ENCODE peak calls at places on chromosomes 6 and 20, in ten cellular contexts. C is GM12892; K is midbrain; P is effector CD4-positive, alpha-beta T cell; N is CD4-positive, alpha-beta T cell; G is HEK293T; D is stimulated activated CD8-positive, alpha-beta memory T cell treated with anti-CD3 and anti-CD28 coated beads, Interleukin-7, amount 100 ng/mL, for 4 hours; O is immature natural killer cell; X is adrenal gland; H is GM04503. V is an unnamed sample.

GRCh38 chr20:64153861-64154589 is 10.2 kb upstream of the MYT1 start:
- DNase-seq in P (no peak), C (no peak), G (no peak), D (no peak), H (no peak), X (no peak), O (no peak), N (no peak), K (no peak), V (no peak)

GRCh38 chr6:40788661-40789111 is 201.5 kb upstream of the LRFN2 start:
- DNase-seq in N (peak), X (peak), D (no peak), P (no peak), O (peak), H (no peak), G (no peak), C (no peak), K (no peak), V (no peak)

GRCh38 chr20:3068986-3069900 is 2.2 kb upstream of the OXT start:
- DNase-seq in C (no peak), H (no peak), P (no peak), G (no peak), N (peak), D (no peak), X (peak), O (no peak), K (no peak), V (no peak)

GRCh38 chr20:35947489-35947888 is 6.8 kb downstream of the SCAND1 start:
- DNase-seq in P (no peak), C (no peak), K (no peak), G (peak), N (peak), O (peak), H (no peak), D (no peak), X (no peak), V (peak)

GRCh38 chr6:2805031-2805430 is 36.6 kb downstream of the SERPINB1 start:
- DNase-seq in D (no peak), P (no peak), H (no peak), C (no peak), N (no peak), O (no peak), K (no peak), G (no peak), X (no peak), V (no peak)

GRCh38 chr20:63457737-63458136 is 14.7 kb downstream of the KCNQ2 start:
- DNase-seq in K (peak), O (no peak), H (no peak), N (no peak), X (peak), G (no peak), D (no peak), P (no peak), C (no peak), V (peak)

GRCh38 chr6:165659945-165660862 is 2.8 kb downstream of the PDE10A start:
- DNase-seq in P (no peak), O (no peak), K (no peak), N (no peak), X (no peak), D (no peak), H (no peak), G (no peak), C (no peak), V (no peak)

GRCh38 chr20:34515484-34516037 is 661 bp upstream of the DYNLRB1 start:
- DNase-seq in O (peak), G (peak), N (peak), K (no peak), H (no peak), X (peak), P (peak), C (peak), D (peak), V (peak)

GRCh38 chr6:41455818-41456217 is 90.4 kb upstream of the FOXP4 start:
- DNase-seq in X (no peak), H (no peak), N (no peak), G (no peak), D (no peak), C (no peak), K (no peak), P (no peak), O (no peak), V (no peak)

GRCh38 chr6:40413231-40413755 is 173.9 kb downstream of the LRFN2 start:
- DNase-seq in D (no peak), N (no peak), X (peak), K (no peak), P (no peak), G (no peak), H (no peak), C (no peak), O (no peak), V (no peak)

GRCh38 chr6:147684906-147685305 is 176.4 kb downstream of the SAMD5 start:
- DNase-seq in X (no peak), H (no peak), D (no peak), N (no peak), G (no peak), O (no peak), P (no peak), K (no peak), C (no peak), V (no peak)

GRCh38 chr6:28544211-28544610 is 18.5 kb downstream of the GPX5 start:
- DNase-seq in O (no peak), C (no peak), G (no peak), K (no peak), P (no peak), D (no peak), N (no peak), X (no peak), H (no peak), V (no peak)

GRCh38 chr6:137277971-137278602 is 58.9 kb upstream of the IFNGR1 start:
- DNase-seq in H (peak), O (no peak), P (no peak), G (peak), C (no peak), X (no peak), D (no peak), K (no peak), N (no peak), V (peak)

GRCh38 chr6:88238065-88238464 is 71.9 kb upstream of the CNR1 start:
- DNase-seq in D (no peak), K (no peak), X (no peak), C (peak), H (no peak), O (peak), G (peak), N (no peak), P (no peak), V (no peak)

GRCh38 chr6:122144229-122144628 is 255.2 kb upstream of the HSF2 start:
- DNase-seq in H (no peak), C (no peak), O (no peak), G (no peak), K (peak), P (no peak), N (no peak), D (no peak), X (no peak), V (no peak)

GRCh38 chr6:111788779-111789276 is 84.4 kb downstream of the FYN start:
- DNase-seq in X (no peak), P (no peak), D (no peak), C (no peak), K (no peak), G (no peak), H (no peak), N (no peak), O (no peak), V (no peak)

GRCh38 chr6:47407295-47408281 is 70.0 kb upstream of the CD2AP start:
- DNase-seq in P (no peak), C (no peak), X (no peak), D (no peak), H (peak), K (no peak), N (no peak), O (no peak), G (no peak), V (no peak)

GRCh38 chr6:151485616-151486015 is 8.2 kb upstream of the CCDC170 start:
- DNase-seq in N (no peak), C (no peak), X (no peak), K (no peak), D (no peak), G (no peak), P (no peak), H (no peak), O (no peak), V (no peak)

GRCh38 chr6:118507636-118508035 is 40.5 kb upstream of the PLN start:
- DNase-seq in D (no peak), O (no peak), C (no peak), G (no peak), X (no peak), N (no peak), H (no peak), P (no peak), K (no peak), V (no peak)

GRCh38 chr6:28867078-28867414 is 56.7 kb downstream of the TRIM27 start:
- DNase-seq in K (no peak), P (no peak), C (no peak), O (no peak), N (no peak), H (no peak), G (no peak), D (no peak), X (no peak), V (no peak)

GRCh38 chr6:159249752-159250151 is 80.6 kb downstream of the FNDC1 start:
- DNase-seq in X (no peak), H (no peak), C (no peak), O (no peak), K (no peak), D (no peak), P (no peak), G (no peak), N (no peak), V (no peak)

V was measured in SW 1271.